ENCODE peak calls at places on chromosomes 11 and 22, in six cellular contexts. P is prostate gland, E is H54, J is uterus, N is heart left ventricle, O is adrenal gland. L is an unnamed sample.

GRCh38 chr11:7749456-7749855 is 43.2 kb upstream of the OVCH2 start:
- DNase-seq in P (no peak), E (no peak), J (no peak), N (no peak), O (no peak), L (no peak)

GRCh38 chr11:28144808-28145207 is 36.6 kb downstream of the METTL15 start:
- DNase-seq in P (no peak), E (no peak), J (no peak), N (no peak), O (no peak), L (no peak)

GRCh38 chr11:36035454-36035853 is 91.6 kb downstream of the LDLRAD3 start:
- DNase-seq in P (peak), E (no peak), J (no peak), N (no peak), O (no peak), L (no peak)

GRCh38 chr11:26350002-26350401 is 18.1 kb downstream of the ANO3 start:
- DNase-seq in P (no peak), E (no peak), J (no peak), N (no peak), O (no peak), L (no peak)

GRCh38 chr11:100878474-100878873 is 191.4 kb downstream of the ARHGAP42 start:
- DNase-seq in P (no peak), E (no peak), J (no peak), N (no peak), O (no peak), L (no peak)

GRCh38 chr11:79076526-79077115 is 364.2 kb downstream of the TENM4 start:
- DNase-seq in P (peak), E (peak), J (peak), N (peak), O (peak), L (no peak)

GRCh38 chr11:45662665-45663485 is 2.5 kb downstream of the CHST1 start:
- DNase-seq in P (no peak), E (peak), J (no peak), N (no peak), O (no peak), L (peak)

GRCh38 chr11:33376331-33377099 is 119.3 kb downstream of the HIPK3 start:
- DNase-seq in P (no peak), E (peak), J (no peak), N (no peak), O (no peak), L (no peak)

GRCh38 chr11:72684236-72684912 is 10.2 kb upstream of the PDE2A start:
- DNase-seq in P (peak), E (peak), J (peak), N (peak), O (peak), L (peak)

GRCh38 chr11:29159552-29160465 is 857.0 kb downstream of the KCNA4 start:
- DNase-seq in P (peak), E (peak), J (no peak), N (no peak), O (peak), L (no peak)

GRCh38 chr11:95515379-95515778 is 274.2 kb downstream of the FAM76B start:
- DNase-seq in P (no peak), E (no peak), J (no peak), N (no peak), O (no peak), L (no peak)

GRCh38 chr11:12537778-12538401 is 136.3 kb upstream of the TEAD1 start:
- DNase-seq in P (no peak), E (no peak), J (peak), N (no peak), O (peak), L (no peak)

GRCh38 chr11:99069831-99070444 is 49.2 kb downstream of the CNTN5 start:
- DNase-seq in P (no peak), E (no peak), J (no peak), N (no peak), O (peak), L (no peak)

GRCh38 chr11:130314184-130314748 is 451 bp downstream of the ZBTB44 start:
- DNase-seq in P (peak), E (peak), J (peak), N (peak), O (peak), L (peak)

GRCh38 chr11:68841718-68842426 is at the start of gene CPT1A:
- DNase-seq in P (peak), E (peak), J (peak), N (peak), O (peak), L (peak)

GRCh38 chr11:58691675-58692074 is 40.1 kb downstream of the GLYAT start:
- DNase-seq in P (no peak), E (no peak), J (no peak), N (no peak), O (no peak), L (no peak)

GRCh38 chr11:69296890-69297224 is 2.9 kb downstream of the MYEOV start:
- DNase-seq in P (no peak), E (no peak), J (no peak), N (peak), O (no peak), L (no peak)

GRCh38 chr11:73386026-73386425 is 9.8 kb downstream of the RELT start:
- DNase-seq in P (no peak), E (no peak), J (no peak), N (peak), O (no peak), L (peak)

GRCh38 chr11:50412832-50413231 is 380.2 kb downstream of the OR4C45 start:
- DNase-seq in P (no peak), E (no peak), J (no peak), N (no peak), O (no peak), L (peak)

GRCh38 chr11:111672949-111673348 is 70.7 kb downstream of the SIK2 start:
- DNase-seq in P (no peak), E (no peak), J (no peak), N (no peak), O (no peak), L (no peak)

GRCh38 chr22:22519591-22519990 is 479 bp downstream of the ZNF280A start:
- DNase-seq in P (no peak), E (no peak), J (no peak), N (no peak), O (peak), L (no peak)

GRCh38 chr11:9001736-9002135 is 2.1 kb downstream of the NRIP3 start:
- DNase-seq in P (no peak), E (peak), J (no peak), N (no peak), O (peak), L (no peak)

GRCh38 chr11:69280994-69281393 is 13.0 kb upstream of the MYEOV start:
- DNase-seq in P (no peak), E (peak), J (no peak), N (no peak), O (no peak), L (peak)

GRCh38 chr11:3920148-3920852 is 64.8 kb downstream of the STIM1 start:
- DNase-seq in P (no peak), E (no peak), J (peak), N (peak), O (no peak), L (no peak)

GRCh38 chr11:100004541-100004940 is 682.5 kb upstream of the ARHGAP42 start:
- DNase-seq in P (no peak), E (no peak), J (no peak), N (no peak), O (no peak), L (no peak)

GRCh38 chr11:34757026-34757451 is 136.1 kb downstream of the EHF start:
- DNase-seq in P (no peak), E (no peak), J (no peak), N (no peak), O (no peak), L (no peak)

GRCh38 chr11:34176980-34177319 is 71.5 kb downstream of the NAT10 start:
- DNase-seq in P (no peak), E (no peak), J (no peak), N (no peak), O (no peak), L (no peak)

GRCh38 chr22:24128631-24129601 is 52.4 kb upstream of the SUSD2 start:
- DNase-seq in P (no peak), E (no peak), J (peak), N (no peak), O (peak), L (no peak)

GRCh38 chr11:122690801-122691649 is 35.5 kb downstream of the UBASH3B start:
- DNase-seq in P (no peak), E (no peak), J (no peak), N (no peak), O (no peak), L (no peak)

DNA sequence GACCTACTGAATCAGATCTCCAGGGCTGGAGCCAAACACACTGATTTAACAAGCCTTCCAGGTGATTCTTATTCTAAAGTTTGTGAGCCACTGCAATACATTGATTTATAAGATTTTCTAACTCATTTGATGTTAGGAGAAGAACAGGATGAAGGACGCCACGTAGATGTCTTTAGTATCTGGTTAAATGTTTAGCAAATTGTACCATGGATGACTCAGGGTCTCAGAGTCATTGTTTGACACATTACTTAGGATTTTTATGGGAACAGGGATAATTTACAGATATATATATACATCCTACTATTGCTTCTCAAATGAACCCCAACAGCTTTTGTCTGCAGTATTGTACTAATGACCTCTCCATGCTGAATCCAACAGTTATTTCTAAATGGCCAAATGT is 143.1 kb upstream of the DDI1 start:
- DNase-seq in P (no peak), E (no peak), J (no peak), N (no peak), O (no peak), L (no peak)
- TF ChIP-seq POLR2A in P (no peak), E (no peak), J (no peak), N (no peak), O (no peak), L (no peak)

DNA sequence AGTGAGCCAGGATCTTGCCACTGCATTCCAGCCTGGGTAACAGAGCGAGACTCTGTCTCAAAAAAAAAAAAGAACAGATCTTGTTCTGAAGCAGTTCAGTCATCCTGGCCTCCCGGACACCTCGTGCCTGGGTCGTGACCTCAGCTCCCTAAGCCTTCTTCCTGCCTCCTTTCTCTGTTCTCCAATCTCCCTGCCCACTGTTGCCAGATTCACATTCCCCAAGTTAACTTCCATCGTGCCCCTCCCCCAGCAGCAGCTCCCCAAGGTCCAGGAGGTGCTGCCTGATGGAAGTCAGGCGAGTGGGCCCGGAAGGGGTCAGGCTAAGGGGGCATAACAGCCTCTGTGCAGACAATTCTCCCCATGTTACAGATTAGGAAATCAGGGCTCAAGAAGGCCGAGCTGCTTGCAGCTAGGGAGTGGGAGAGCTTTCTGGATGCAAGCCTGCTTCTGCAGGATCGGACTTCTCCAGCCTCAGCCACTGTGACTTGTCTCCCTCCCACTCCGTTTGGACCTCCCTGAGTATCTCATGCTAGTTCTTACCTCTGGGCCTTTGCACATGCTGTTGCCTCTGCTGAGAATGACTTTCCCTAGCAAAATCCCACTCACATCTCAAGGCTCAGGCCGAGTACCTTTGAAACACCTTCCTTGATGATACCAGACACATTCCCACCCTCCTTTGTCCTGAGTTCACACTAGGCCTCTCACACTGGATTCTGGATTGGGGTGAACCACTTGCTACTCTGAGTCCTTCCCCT is 14.3 kb upstream of the TMEM184B start:
- DNase-seq in P (no peak), E (no peak), J (no peak), N (no peak), O (no peak), L (no peak)
- TF ChIP-seq POLR2A in P (no peak), E (no peak), J (no peak), N (no peak), O (no peak), L (no peak)

GRCh38 chr11:1763796-1764661 is at the start of gene CTSD:
- DNase-seq in P (peak), E (peak), J (peak), N (peak), O (peak), L (peak)

GRCh38 chr11:1761857-1762536 is 1.7 kb downstream of the CTSD start:
- DNase-seq in P (no peak), E (no peak), J (no peak), N (no peak), O (peak), L (peak)

GRCh38 chr11:1763336-1763795 is 361 bp downstream of the CTSD start:
- DNase-seq in P (no peak), E (peak), J (no peak), N (no peak), O (peak), L (no peak)

GRCh38 chr11:1761110-1761856 is 2.4 kb downstream of the CTSD start:
- DNase-seq in P (no peak), E (no peak), J (no peak), N (peak), O (peak), L (peak)

DNA sequence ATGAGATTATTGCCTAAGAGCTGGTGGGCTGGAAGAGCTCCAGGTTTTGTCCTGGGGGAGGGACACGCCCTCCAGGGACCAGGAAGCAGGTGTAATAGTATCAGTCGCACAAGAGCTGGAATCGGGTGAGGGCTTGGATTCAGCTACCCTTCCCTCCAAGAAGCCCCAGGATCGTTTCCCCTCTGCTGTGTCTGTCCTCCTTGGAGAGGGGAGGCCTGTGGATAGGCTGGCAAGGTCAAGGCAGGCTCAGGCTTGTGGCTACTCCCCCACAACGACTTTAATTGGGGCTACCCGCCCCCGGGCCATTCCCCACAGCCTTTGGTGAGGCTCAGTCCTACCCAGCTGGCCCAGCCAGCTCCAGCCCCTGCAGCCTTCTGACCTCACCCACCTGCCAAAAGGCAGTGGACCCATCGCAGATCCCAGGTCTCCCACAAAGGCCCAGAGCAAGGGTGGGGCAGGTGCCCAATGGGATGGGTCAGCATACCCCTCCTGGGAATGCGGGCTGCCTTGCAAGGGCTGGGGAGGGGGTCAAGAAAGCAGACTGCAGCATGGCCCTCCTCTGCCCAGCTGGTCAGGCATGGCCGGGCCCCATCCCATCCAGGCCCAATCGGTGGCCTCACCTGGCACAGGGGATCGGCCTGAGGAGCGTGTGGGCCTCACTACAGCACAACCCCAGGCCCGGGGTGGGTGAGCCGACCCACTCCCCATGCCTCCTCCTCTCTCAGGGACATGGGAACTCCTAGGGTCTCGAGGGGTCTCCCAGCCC is 1.0 kb downstream of the CTSD start:
- DNase-seq in P (peak), E (peak), J (peak), N (peak), O (peak), L (peak)
- TF ChIP-seq POLR2A in P (peak), E (no peak), J (no peak), N (no peak), O (peak), L (no peak)

DNA sequence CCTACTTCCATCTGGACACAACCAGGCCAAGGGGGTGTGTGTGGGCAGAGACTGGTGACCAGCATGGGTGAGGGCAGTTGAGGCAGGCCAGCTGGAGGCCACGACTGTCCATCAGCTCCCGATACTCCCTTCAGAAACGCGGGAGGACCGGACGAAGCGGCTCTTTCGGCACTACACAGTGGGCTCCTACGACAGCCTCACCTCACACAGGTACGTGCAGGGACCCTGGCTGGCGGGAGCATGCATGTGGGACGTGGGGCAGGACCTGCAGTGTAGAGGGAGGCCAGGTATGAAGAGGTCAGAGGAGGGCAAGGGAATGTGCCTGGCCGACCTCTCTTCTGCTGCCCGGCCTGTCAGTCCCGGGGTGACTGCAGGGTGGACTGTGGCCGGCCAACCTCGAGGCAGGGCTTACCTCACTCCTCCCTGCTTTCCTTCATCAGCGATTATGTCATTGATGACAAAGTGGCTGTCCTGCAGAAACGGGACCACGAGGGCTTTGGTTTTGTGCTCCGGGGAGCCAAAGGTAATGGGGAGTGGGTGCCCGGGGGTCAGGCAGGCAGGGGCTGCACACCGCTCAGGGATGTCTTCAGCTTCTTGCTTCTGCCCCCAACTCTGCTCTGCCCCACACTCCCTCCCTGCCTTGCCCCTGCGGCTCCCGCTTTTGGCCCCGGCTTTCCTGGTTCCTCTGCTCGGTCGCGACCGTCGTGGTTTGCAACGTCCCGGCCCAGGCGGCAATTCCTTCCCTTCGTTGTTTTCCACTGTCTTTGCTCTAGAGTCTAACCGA is 31.3 kb downstream of the SHANK3 start:
- DNase-seq in P (no peak), E (no peak), J (no peak), N (peak), O (no peak), L (peak)
- TF ChIP-seq POLR2A in P (no peak), E (no peak), J (no peak), N (no peak), O (no peak), L (no peak)

GRCh38 chr11:65503606-65503922 is 4.7 kb downstream of the MALAT1 start:
- DNase-seq in P (no peak), E (no peak), J (no peak), N (no peak), O (no peak), L (no peak)

GRCh38 chr11:65506316-65506769 is 7.5 kb downstream of the MALAT1 start:
- DNase-seq in P (no peak), E (no peak), J (no peak), N (no peak), O (no peak), L (no peak)

GRCh38 chr11:65503923-65504670 is 5.3 kb downstream of the MALAT1 start:
- DNase-seq in P (peak), E (no peak), J (no peak), N (no peak), O (no peak), L (no peak)

GRCh38 chr11:65505434-65506315 is 6.8 kb downstream of the MALAT1 start:
- DNase-seq in P (peak), E (no peak), J (no peak), N (peak), O (peak), L (no peak)

DNA sequence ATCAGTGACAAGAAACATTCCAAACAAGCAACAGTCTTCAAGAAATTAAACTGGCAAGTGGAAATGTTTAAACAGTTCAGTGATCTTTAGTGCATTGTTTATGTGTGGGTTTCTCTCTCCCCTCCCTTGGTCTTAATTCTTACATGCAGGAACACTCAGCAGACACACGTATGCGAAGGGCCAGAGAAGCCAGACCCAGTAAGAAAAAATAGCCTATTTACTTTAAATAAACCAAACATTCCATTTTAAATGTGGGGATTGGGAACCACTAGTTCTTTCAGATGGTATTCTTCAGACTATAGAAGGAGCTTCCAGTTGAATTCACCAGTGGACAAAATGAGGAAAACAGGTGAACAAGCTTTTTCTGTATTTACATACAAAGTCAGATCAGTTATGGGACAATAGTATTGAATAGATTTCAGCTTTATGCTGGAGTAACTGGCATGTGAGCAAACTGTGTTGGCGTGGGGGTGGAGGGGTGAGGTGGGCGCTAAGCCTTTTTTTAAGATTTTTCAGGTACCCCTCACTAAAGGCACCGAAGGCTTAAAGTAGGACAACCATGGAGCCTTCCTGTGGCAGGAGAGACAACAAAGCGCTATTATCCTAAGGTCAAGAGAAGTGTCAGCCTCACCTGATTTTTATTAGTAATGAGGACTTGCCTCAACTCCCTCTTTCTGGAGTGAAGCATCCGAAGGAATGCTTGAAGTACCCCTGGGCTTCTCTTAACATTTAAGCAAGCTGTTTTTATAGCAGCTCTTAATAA is 6.0 kb downstream of the MALAT1 start:
- DNase-seq in P (no peak), E (no peak), J (no peak), N (peak), O (no peak), L (no peak)
- TF ChIP-seq POLR2A in P (peak), E (no peak), J (no peak), N (peak), O (peak), L (no peak)

L was measured in spleen.